ENCODE peak calls at places on chromosome 16, in six cellular contexts. One of them, this sample, is unnamed.
A peak's percentile ranks its signal among the peaks of the same experiment; 100 is the strongest.

GRCh38 chr16:66296591-66296990 is 69.9 kb upstream of the CDH5 start:
- DNase-seq in thoracic aorta: no peak
- DNase-seq in IMR-90: no peak
- DNase-seq in CD8-positive, alpha-beta T cell: no peak
- DNase-seq in sigmoid colon: peak; percentile 17
- DNase-seq in ovary: no peak
- DNase-seq in this sample: peak; percentile 11

GRCh38 chr16:4067262-4068001 is 48.8 kb downstream of the ADCY9 start:
- DNase-seq in thoracic aorta: no peak
- DNase-seq in IMR-90: peak; percentile 27
- DNase-seq in CD8-positive, alpha-beta T cell: no peak
- DNase-seq in sigmoid colon: peak; percentile 24
- DNase-seq in ovary: no peak
- DNase-seq in this sample: no peak

GRCh38 chr16:62644030-62644812 is 608.0 kb upstream of the CDH8 start:
- DNase-seq in thoracic aorta: no peak
- DNase-seq in IMR-90: no peak
- DNase-seq in CD8-positive, alpha-beta T cell: no peak
- DNase-seq in sigmoid colon: no peak
- DNase-seq in ovary: no peak
- DNase-seq in this sample: no peak

GRCh38 chr16:8417145-8417544 is 173.2 kb downstream of the TMEM114 start:
- DNase-seq in thoracic aorta: no peak
- DNase-seq in IMR-90: no peak
- DNase-seq in CD8-positive, alpha-beta T cell: no peak
- DNase-seq in sigmoid colon: no peak
- DNase-seq in ovary: no peak
- DNase-seq in this sample: no peak

GRCh38 chr16:8921626-8921984 is 39.5 kb downstream of the LITAFD start:
- DNase-seq in thoracic aorta: no peak
- DNase-seq in IMR-90: no peak
- DNase-seq in CD8-positive, alpha-beta T cell: no peak
- DNase-seq in sigmoid colon: no peak
- DNase-seq in ovary: no peak
- DNase-seq in this sample: no peak

GRCh38 chr16:52548261-52549010 is 1.5 kb upstream of the TOX3 start:
- DNase-seq in thoracic aorta: no peak
- DNase-seq in IMR-90: no peak
- DNase-seq in CD8-positive, alpha-beta T cell: no peak
- DNase-seq in sigmoid colon: no peak
- DNase-seq in ovary: no peak
- DNase-seq in this sample: no peak

GRCh38 chr16:87132361-87133014 is 184.7 kb downstream of the C16orf95 start:
- DNase-seq in thoracic aorta: no peak
- DNase-seq in IMR-90: peak; percentile 60
- DNase-seq in CD8-positive, alpha-beta T cell: no peak
- DNase-seq in sigmoid colon: peak; percentile 62
- DNase-seq in ovary: no peak
- DNase-seq in this sample: no peak

GRCh38 chr16:49513040-49513439 is 139.4 kb downstream of the C16orf78 start:
- DNase-seq in thoracic aorta: no peak
- DNase-seq in IMR-90: no peak
- DNase-seq in CD8-positive, alpha-beta T cell: no peak
- DNase-seq in sigmoid colon: no peak
- DNase-seq in ovary: no peak
- DNase-seq in this sample: no peak

GRCh38 chr16:10878644-10879498 is 1.9 kb downstream of the CIITA start:
- DNase-seq in thoracic aorta: no peak
- DNase-seq in IMR-90: peak; percentile 19
- DNase-seq in CD8-positive, alpha-beta T cell: no peak
- DNase-seq in sigmoid colon: peak; percentile 70
- DNase-seq in ovary: peak; percentile 31
- DNase-seq in this sample: peak; percentile 82

GRCh38 chr16:29662729-29663019 is 373 bp upstream of the SPN start:
- DNase-seq in thoracic aorta: no peak
- DNase-seq in IMR-90: no peak
- DNase-seq in CD8-positive, alpha-beta T cell: peak; percentile 60
- DNase-seq in sigmoid colon: no peak
- DNase-seq in ovary: no peak
- DNase-seq in this sample: peak; percentile 72

GRCh38 chr16:4945560-4946502 is 8.9 kb upstream of the PPL start:
- DNase-seq in thoracic aorta: no peak
- DNase-seq in IMR-90: no peak
- DNase-seq in CD8-positive, alpha-beta T cell: no peak
- DNase-seq in sigmoid colon: peak; percentile 75
- DNase-seq in ovary: peak; percentile 56
- DNase-seq in this sample: no peak

GRCh38 chr16:16175296-16175695 is 48.0 kb downstream of the ABCC6 start:
- DNase-seq in thoracic aorta: no peak
- DNase-seq in IMR-90: no peak
- DNase-seq in CD8-positive, alpha-beta T cell: no peak
- DNase-seq in sigmoid colon: peak; percentile 94
- DNase-seq in ovary: no peak
- DNase-seq in this sample: no peak

GRCh38 chr16:8869212-8869987 is 594 bp upstream of the CARHSP1 start:
- DNase-seq in thoracic aorta: no peak
- DNase-seq in IMR-90: no peak
- DNase-seq in CD8-positive, alpha-beta T cell: no peak
- DNase-seq in sigmoid colon: no peak
- DNase-seq in ovary: no peak
- DNase-seq in this sample: no peak

GRCh38 chr16:50742521-50743150 is 750 bp downstream of the CYLD start:
- DNase-seq in thoracic aorta: no peak
- DNase-seq in IMR-90: peak; percentile 43
- DNase-seq in CD8-positive, alpha-beta T cell: peak; percentile 66
- DNase-seq in sigmoid colon: no peak
- DNase-seq in ovary: peak; percentile 25
- DNase-seq in this sample: peak; percentile 50

GRCh38 chr16:69889295-69889964 is 61.7 kb upstream of the CLEC18A start:
- DNase-seq in thoracic aorta: no peak
- DNase-seq in IMR-90: no peak
- DNase-seq in CD8-positive, alpha-beta T cell: no peak
- DNase-seq in sigmoid colon: no peak
- DNase-seq in ovary: no peak
- DNase-seq in this sample: no peak

GRCh38 chr16:12255919-12256665 is 279.6 kb downstream of the SNX29 start:
- DNase-seq in thoracic aorta: no peak
- DNase-seq in IMR-90: no peak
- DNase-seq in CD8-positive, alpha-beta T cell: no peak
- DNase-seq in sigmoid colon: no peak
- DNase-seq in ovary: no peak
- DNase-seq in this sample: no peak

DNA sequence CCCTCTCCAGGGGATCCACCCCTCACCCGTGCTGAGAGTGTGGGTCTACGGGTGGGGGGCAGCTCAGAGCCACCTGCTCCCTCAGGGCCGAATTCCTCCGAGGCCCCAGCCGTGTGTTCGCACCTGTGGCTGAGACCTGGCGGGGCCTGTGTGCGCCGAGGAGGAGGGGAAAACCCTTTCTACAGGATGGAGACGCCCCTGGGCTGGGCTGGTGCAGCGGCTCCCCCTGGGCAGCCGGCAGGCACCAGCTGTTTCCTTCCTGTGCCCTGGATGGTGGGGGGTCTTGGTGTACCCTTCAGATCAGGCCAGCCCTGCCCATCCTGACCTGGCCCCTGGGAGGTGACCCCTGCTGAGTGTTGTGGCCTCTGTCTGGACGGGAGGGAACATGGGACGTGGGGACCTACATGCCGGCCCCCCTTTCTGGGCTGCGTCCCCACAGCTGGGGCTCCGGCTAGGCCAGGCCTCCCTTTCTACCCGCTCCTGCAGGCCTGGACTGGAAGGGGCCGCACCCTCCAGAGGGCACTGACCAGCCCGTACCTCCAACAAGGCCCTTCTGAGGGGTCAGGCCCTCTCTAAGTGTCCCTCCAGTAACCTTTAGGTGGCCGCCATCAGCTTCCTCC is 28.3 kb upstream of the PABPN1L start:
- DNase-seq in thoracic aorta: no peak
- DNase-seq in IMR-90: no peak
- DNase-seq in CD8-positive, alpha-beta T cell: no peak
- DNase-seq in sigmoid colon: no peak
- DNase-seq in ovary: no peak
- DNase-seq in this sample: no peak
- H3K27ac ChIP-seq in thoracic aorta: no peak overlapping the region
- H3K27ac ChIP-seq in IMR-90: no peak overlapping the region
- H3K27ac ChIP-seq in CD8-positive, alpha-beta T cell: no peak overlapping the region
- H3K27ac ChIP-seq in sigmoid colon: no peak overlapping the region
- H3K27ac ChIP-seq in ovary: no peak overlapping the region
- H3K27ac ChIP-seq in this sample: no peak overlapping the region

GRCh38 chr16:81798311-81799137 is 19.4 kb downstream of the PLCG2 start:
- DNase-seq in thoracic aorta: no peak
- DNase-seq in IMR-90: no peak
- DNase-seq in CD8-positive, alpha-beta T cell: no peak
- DNase-seq in sigmoid colon: no peak
- DNase-seq in ovary: no peak
- DNase-seq in this sample: peak; percentile 86
- H3K4me1 ChIP-seq in thoracic aorta: no peaks in the 10 kb centered on the region
- H3K4me1 ChIP-seq in IMR-90: no peaks in the 10 kb centered on the region
- H3K4me1 ChIP-seq in CD8-positive, alpha-beta T cell: peaks cover 9% of the 10 kb centered on the region
- H3K4me1 ChIP-seq in sigmoid colon: no peaks in the 10 kb centered on the region
- H3K4me1 ChIP-seq in ovary: no peaks in the 10 kb centered on the region
- H3K4me1 ChIP-seq in this sample: peaks cover 17% of the 10 kb centered on the region

GRCh38 chr16:84138824-84139627 is 6.0 kb downstream of the HSDL1 start:
- DNase-seq in thoracic aorta: no peak
- DNase-seq in IMR-90: peak; percentile 52
- DNase-seq in CD8-positive, alpha-beta T cell: no peak
- DNase-seq in sigmoid colon: no peak
- DNase-seq in ovary: no peak
- DNase-seq in this sample: no peak
- H3K27ac ChIP-seq in thoracic aorta: no peak overlapping the region
- H3K27ac ChIP-seq in IMR-90: no peak overlapping the region
- H3K27ac ChIP-seq in CD8-positive, alpha-beta T cell: no peak overlapping the region
- H3K27ac ChIP-seq in sigmoid colon: peak overlapping the region; percentile 25
- H3K27ac ChIP-seq in ovary: no peak overlapping the region
- H3K27ac ChIP-seq in this sample: no peak overlapping the region

DNA sequence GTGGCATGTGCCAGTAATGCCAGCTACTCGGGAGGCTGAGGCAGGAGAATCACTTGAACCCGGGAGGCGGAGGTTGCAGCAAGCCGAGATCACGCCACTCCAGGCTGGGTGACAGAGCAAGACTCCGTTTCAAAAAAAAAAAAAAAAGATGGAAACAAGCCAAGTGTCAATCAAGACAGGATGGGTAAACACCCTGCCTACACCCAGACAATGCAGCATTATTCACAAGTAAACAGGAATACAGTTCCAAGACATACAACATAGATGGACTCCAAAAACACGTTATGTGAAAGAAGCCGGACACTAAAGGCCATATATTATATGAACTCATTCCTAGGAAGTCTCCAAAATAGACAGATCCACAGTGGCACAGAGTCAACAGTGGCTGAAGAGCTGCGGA is 33.9 kb downstream of the ANKRD11 start:
- DNase-seq in thoracic aorta: no peak
- DNase-seq in IMR-90: no peak
- DNase-seq in CD8-positive, alpha-beta T cell: no peak
- DNase-seq in sigmoid colon: no peak
- DNase-seq in ovary: no peak
- DNase-seq in this sample: no peak
- H3K4me1 ChIP-seq in thoracic aorta: peaks cover 58% of the 10 kb centered on the region
- H3K4me1 ChIP-seq in IMR-90: peaks cover 16% of the 10 kb centered on the region
- H3K4me1 ChIP-seq in CD8-positive, alpha-beta T cell: peaks cover 77% of the 10 kb centered on the region
- H3K4me1 ChIP-seq in sigmoid colon: peaks cover 35% of the 10 kb centered on the region
- H3K4me1 ChIP-seq in ovary: peaks cover 21% of the 10 kb centered on the region
- H3K4me1 ChIP-seq in this sample: peaks cover 14% of the 10 kb centered on the region

DNA sequence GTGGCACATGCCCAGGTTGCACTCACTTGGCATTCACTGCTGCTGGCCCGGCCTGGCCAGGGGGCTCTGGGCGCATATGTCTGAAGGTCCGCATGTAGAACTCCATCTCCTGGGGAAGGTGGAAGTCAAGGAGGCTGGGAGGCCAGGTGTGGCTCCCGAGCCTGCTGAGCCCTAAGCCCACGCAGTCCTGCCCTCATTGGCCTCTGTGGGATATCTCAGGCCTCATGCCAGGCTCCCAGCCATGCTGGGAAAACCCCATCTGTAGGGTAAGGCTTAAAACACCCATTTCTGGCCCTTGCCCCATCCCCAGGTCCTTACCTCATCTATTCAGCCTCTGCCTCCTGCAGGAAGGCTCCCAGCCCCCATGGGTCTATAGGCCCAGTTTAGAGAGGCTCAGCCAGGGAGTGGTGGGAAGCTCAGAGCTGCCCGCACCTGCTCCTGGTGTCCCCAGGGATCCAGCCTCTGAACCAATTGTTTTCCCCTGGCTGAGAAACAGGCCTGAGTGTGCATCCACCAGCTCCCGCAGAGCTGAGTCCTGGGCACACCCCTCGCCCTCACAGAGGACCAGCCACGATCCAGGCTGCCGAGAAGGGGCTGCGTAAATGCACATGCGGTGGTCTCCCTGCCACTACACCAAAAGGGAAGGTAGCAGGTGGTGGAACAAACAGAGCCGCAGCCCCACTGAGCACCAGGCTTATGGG is 2.3 kb upstream of the TPPP3 start:
- DNase-seq in thoracic aorta: no peak
- DNase-seq in IMR-90: peak; percentile 72
- DNase-seq in CD8-positive, alpha-beta T cell: no peak
- DNase-seq in sigmoid colon: peak; percentile 61
- DNase-seq in ovary: no peak
- DNase-seq in this sample: no peak
- H3K27ac ChIP-seq in thoracic aorta: no peak overlapping the region
- H3K27ac ChIP-seq in IMR-90: no peak overlapping the region
- H3K27ac ChIP-seq in CD8-positive, alpha-beta T cell: no peak overlapping the region
- H3K27ac ChIP-seq in sigmoid colon: peak overlapping the region; percentile 70
- H3K27ac ChIP-seq in ovary: no peak overlapping the region
- H3K27ac ChIP-seq in this sample: peak overlapping the region; percentile 80

DNA sequence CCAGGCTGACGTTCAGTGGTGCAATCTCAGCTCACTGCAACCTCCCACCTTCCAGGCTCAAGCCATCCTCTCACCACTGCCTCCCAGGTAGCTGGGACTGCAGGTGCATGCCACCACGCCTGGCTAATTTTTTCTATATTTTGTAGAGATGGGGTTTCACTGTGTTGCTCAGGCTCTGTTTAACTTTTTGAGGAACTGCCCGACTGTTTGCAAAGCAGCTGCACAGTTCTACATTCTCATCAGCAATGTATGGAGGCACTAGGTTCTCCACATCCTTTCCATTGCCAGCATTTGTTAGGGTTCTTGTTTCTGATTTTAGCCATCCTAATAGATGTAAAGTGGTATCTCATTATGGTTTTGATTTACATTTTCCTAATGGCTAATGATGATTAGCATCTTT is 9.4 kb downstream of the TNRC6A start:
- DNase-seq in thoracic aorta: no peak
- DNase-seq in IMR-90: no peak
- DNase-seq in CD8-positive, alpha-beta T cell: no peak
- DNase-seq in sigmoid colon: no peak
- DNase-seq in ovary: no peak
- DNase-seq in this sample: no peak
- H3K4me1 ChIP-seq in thoracic aorta: peaks cover 96% of the 10 kb centered on the region
- H3K4me1 ChIP-seq in IMR-90: peaks cover 24% of the 10 kb centered on the region
- H3K4me1 ChIP-seq in CD8-positive, alpha-beta T cell: peaks cover 38% of the 10 kb centered on the region
- H3K4me1 ChIP-seq in sigmoid colon: peaks cover 100% of the 10 kb centered on the region
- H3K4me1 ChIP-seq in ovary: peaks cover 23% of the 10 kb centered on the region
- H3K4me1 ChIP-seq in this sample: peaks cover 8% of the 10 kb centered on the region

GRCh38 chr16:57383276-57384247 is 11.3 kb downstream of the CX3CL1 start:
- DNase-seq in thoracic aorta: no peak
- DNase-seq in IMR-90: peak; percentile 36
- DNase-seq in CD8-positive, alpha-beta T cell: no peak
- DNase-seq in sigmoid colon: no peak
- DNase-seq in ovary: no peak
- DNase-seq in this sample: no peak
- H3K27ac ChIP-seq in thoracic aorta: peak overlapping the region; percentile 44
- H3K27ac ChIP-seq in IMR-90: no peak overlapping the region
- H3K27ac ChIP-seq in CD8-positive, alpha-beta T cell: no peak overlapping the region
- H3K27ac ChIP-seq in sigmoid colon: peak overlapping the region; percentile 95
- H3K27ac ChIP-seq in ovary: no peak overlapping the region
- H3K27ac ChIP-seq in this sample: peak overlapping the region; percentile 35

This sample was measured in Peyer's patch.